ENCODE peak calls at places on chromosome 19, in seven cellular contexts. F, J, K, T, R, B and G are unnamed samples.

GRCh38 chr19:7337380-7338194 is 11.2 kb upstream of the ARHGEF18 start:
- DNase-seq in F (no peak), J (peak; percentile 37), K (no peak), T (no peak), R (no peak), B (no peak), G (peak; percentile 86)

GRCh38 chr19:19782783-19783182 is 38.8 kb downstream of the ZNF506 start:
- DNase-seq in F (no peak), J (no peak), K (no peak), T (no peak), R (no peak), B (no peak), G (no peak)

GRCh38 chr19:52670046-52670445 is 31.9 kb upstream of the ZNF83 start:
- DNase-seq in F (no peak), J (no peak), K (no peak), T (no peak), R (no peak), B (no peak), G (no peak)

GRCh38 chr19:956747-957451 is 27.2 kb upstream of the WDR18 start:
- DNase-seq in F (peak; percentile 44), J (no peak), K (no peak), T (no peak), R (no peak), B (no peak), G (no peak)

GRCh38 chr19:39307233-39307821 is 11.1 kb downstream of the IFNL1 start:
- DNase-seq in F (peak; percentile 65), J (no peak), K (peak; percentile 19), T (no peak), R (no peak), B (no peak), G (no peak)

GRCh38 chr19:40717880-40718773 is 1.2 kb downstream of the ITPKC start:
- DNase-seq in F (no peak), J (no peak), K (no peak), T (no peak), R (no peak), B (no peak), G (no peak)

GRCh38 chr19:5075603-5076002 is 106.7 kb downstream of the KDM4B start:
- DNase-seq in F (no peak), J (no peak), K (no peak), T (no peak), R (no peak), B (no peak), G (no peak)

GRCh38 chr19:4957981-4958380 is 10.9 kb upstream of the KDM4B start:
- DNase-seq in F (no peak), J (no peak), K (no peak), T (no peak), R (no peak), B (no peak), G (no peak)

GRCh38 chr19:14023404-14024235 is 4.3 kb upstream of the RLN3 start:
- DNase-seq in F (no peak), J (no peak), K (no peak), T (no peak), R (peak; percentile 40), B (no peak), G (no peak)

GRCh38 chr19:29485293-29485692 is 40.5 kb upstream of the VSTM2B start:
- DNase-seq in F (no peak), J (no peak), K (no peak), T (no peak), R (no peak), B (no peak), G (no peak)

GRCh38 chr19:52094526-52094925 is 1.0 kb downstream of the ZNF841 start:
- DNase-seq in F (peak; percentile 2), J (no peak), K (no peak), T (no peak), R (no peak), B (no peak), G (no peak)

GRCh38 chr19:29086182-29086581 is 126.8 kb downstream of the UQCRFS1 start:
- DNase-seq in F (no peak), J (no peak), K (no peak), T (no peak), R (no peak), B (no peak), G (no peak)

GRCh38 chr19:1468274-1469199 is 10.5 kb downstream of the C19orf25 start:
- DNase-seq in F (no peak), J (no peak), K (no peak), T (no peak), R (no peak), B (no peak), G (no peak)

GRCh38 chr19:52237197-52237596 is 32.2 kb upstream of the ZNF766 start:
- DNase-seq in F (no peak), J (no peak), K (no peak), T (no peak), R (no peak), B (no peak), G (no peak)